ENCODE peak calls at places on chromosomes 13 and 19, in nine cellular contexts. P is suprapubic skin, D is adrenal gland, X is heart left ventricle, V is lower leg skin, Z is NB4, U is esophagus squamous epithelium, K is GM12892, F is IMR-90. S is an unnamed sample.

GRCh38 chr13:46996316-46996715 is 99.5 kb upstream of the HTR2A start:
- DNase-seq in X (no peak), F (no peak), U (no peak), D (no peak), P (no peak), K (no peak), Z (no peak), V (no peak), S (no peak)

GRCh38 chr13:41456768-41457588 is at the start of gene RGCC:
- DNase-seq in K (peak), P (peak), V (peak), U (peak), Z (peak), X (peak), F (peak), D (peak), S (peak)

GRCh38 chr19:34228347-34228746 is 26.0 kb upstream of the GARRE1 start:
- DNase-seq in K (no peak), P (no peak), D (peak), X (no peak), V (no peak), F (peak), Z (no peak), U (no peak), S (no peak)

GRCh38 chr19:39032164-39032918 is at the start of gene FBXO27:
- DNase-seq in X (peak), V (peak), U (no peak), F (no peak), Z (peak), D (no peak), P (peak), K (no peak), S (no peak)

GRCh38 chr13:28505543-28506135 is 10.7 kb upstream of the FLT1 start:
- DNase-seq in F (no peak), X (no peak), U (no peak), P (no peak), K (no peak), D (no peak), Z (peak), V (no peak), S (no peak)

GRCh38 chr13:112510987-112511715 is 76.8 kb downstream of the TUBGCP3 start:
- DNase-seq in P (no peak), D (no peak), V (no peak), K (no peak), X (no peak), U (no peak), Z (no peak), F (no peak), S (no peak)

GRCh38 chr13:40798380-40798779 is 9.0 kb downstream of the SLC25A15 start:
- DNase-seq in K (no peak), D (no peak), X (no peak), Z (peak), F (no peak), V (no peak), U (no peak), P (no peak), S (no peak)

GRCh38 chr13:111422352-111422751 is 101.9 kb downstream of the TEX29 start:
- DNase-seq in X (no peak), P (no peak), F (no peak), U (no peak), Z (no peak), D (no peak), K (no peak), V (no peak), S (no peak)

GRCh38 chr13:76014618-76015315 is 378.6 kb downstream of the LMO7 start:
- DNase-seq in F (peak), X (no peak), K (no peak), U (no peak), D (no peak), P (no peak), Z (no peak), V (no peak), S (no peak)

GRCh38 chr19:46347572-46347883 is 641 bp downstream of the PPP5C start:
- DNase-seq in P (no peak), K (no peak), Z (no peak), D (no peak), F (no peak), X (no peak), V (no peak), U (no peak), S (no peak)

GRCh38 chr13:87035538-87035937 is 635.6 kb upstream of the SLITRK5 start:
- DNase-seq in D (no peak), U (no peak), V (no peak), K (no peak), Z (no peak), F (no peak), X (no peak), P (no peak), S (no peak)

GRCh38 chr19:16323532-16323931 is 1.1 kb upstream of the KLF2 start:
- DNase-seq in V (no peak), F (no peak), X (no peak), U (no peak), D (no peak), Z (no peak), P (no peak), K (no peak), S (no peak)

GRCh38 chr19:40668991-40669614 is 21.3 kb downstream of the NUMBL start:
- DNase-seq in Z (no peak), D (no peak), P (no peak), F (no peak), X (no peak), K (no peak), V (no peak), U (no peak), S (no peak)

GRCh38 chr19:22882797-22883196 is 50.7 kb downstream of the ZNF723 start:
- DNase-seq in X (no peak), K (no peak), Z (peak), P (no peak), U (no peak), D (no peak), V (no peak), F (peak), S (no peak)

GRCh38 chr19:3178973-3179738 is 587 bp downstream of the S1PR4 start:
- DNase-seq in K (no peak), X (no peak), V (no peak), Z (peak), U (no peak), P (no peak), F (no peak), D (no peak), S (no peak)

GRCh38 chr13:77330009-77330471 is 3.1 kb upstream of the MYCBP2 start:
- DNase-seq in Z (peak), D (no peak), U (no peak), K (no peak), V (no peak), P (no peak), X (no peak), F (no peak), S (no peak)

GRCh38 chr19:46970815-46971214 is 48.8 kb upstream of the NPAS1 start:
- DNase-seq in P (no peak), Z (no peak), V (no peak), U (no peak), D (no peak), F (peak), K (no peak), X (peak), S (no peak)

GRCh38 chr19:38544569-38545315 is 73.0 kb downstream of the MAP4K1 start:
- DNase-seq in P (no peak), K (no peak), D (no peak), V (no peak), Z (no peak), X (no peak), U (no peak), F (peak), S (no peak)

GRCh38 chr13:67048084-67048792 is 181.9 kb downstream of the PCDH9 start:
- DNase-seq in K (no peak), Z (no peak), F (peak), X (no peak), D (no peak), V (no peak), U (no peak), P (no peak), S (no peak)

GRCh38 chr19:4579389-4579788 is 19.9 kb upstream of the SEMA6B start:
- DNase-seq in U (no peak), K (no peak), F (no peak), V (no peak), X (no peak), P (no peak), Z (no peak), D (no peak), S (no peak)

GRCh38 chr13:45055902-45056648 is 64.2 kb upstream of the GTF2F2 start:
- DNase-seq in D (no peak), K (no peak), P (no peak), U (no peak), F (peak), V (no peak), Z (no peak), X (no peak), S (peak)

GRCh38 chr13:51412431-51412830 is 40.4 kb downstream of the INTS6 start:
- DNase-seq in F (no peak), D (no peak), X (no peak), U (no peak), P (no peak), V (no peak), Z (no peak), K (no peak), S (no peak)

GRCh38 chr13:39370554-39370953 is 232.4 kb downstream of the LHFPL6 start:
- DNase-seq in P (no peak), Z (no peak), U (no peak), K (no peak), V (no peak), F (peak), D (no peak), X (no peak), S (no peak)

GRCh38 chr13:76939215-76939614 is 9.1 kb upstream of the ACOD1 start:
- DNase-seq in F (peak), V (no peak), K (no peak), P (no peak), X (no peak), U (no peak), Z (no peak), D (no peak), S (no peak)

GRCh38 chr13:74132768-74133656 is 1.2 kb downstream of the KLF12 start:
- DNase-seq in V (peak), D (peak), X (peak), F (peak), K (no peak), Z (no peak), U (peak), P (peak), S (no peak)

GRCh38 chr13:52830946-52831345 is 17.5 kb downstream of the PCDH8 start:
- DNase-seq in P (no peak), K (no peak), X (no peak), D (no peak), V (no peak), Z (no peak), U (no peak), F (peak), S (no peak)

GRCh38 chr13:39385621-39386231 is 217.3 kb downstream of the LHFPL6 start:
- DNase-seq in X (no peak), F (peak), U (no peak), V (no peak), D (no peak), P (no peak), K (no peak), Z (no peak), S (no peak)

GRCh38 chr19:47105874-47106273 is 7.7 kb downstream of the ZC3H4 start:
- DNase-seq in K (no peak), D (no peak), X (no peak), F (no peak), V (no peak), U (no peak), Z (no peak), P (no peak), S (no peak)

GRCh38 chr13:61391426-61391825 is 24.2 kb downstream of the PCDH20 start:
- DNase-seq in Z (no peak), F (no peak), V (no peak), P (no peak), U (no peak), X (no peak), D (no peak), K (no peak), S (no peak)

GRCh38 chr19:17172624-17173345 is 42.4 kb upstream of the USE1 start:
- DNase-seq in P (no peak), D (no peak), K (no peak), X (no peak), Z (no peak), V (no peak), U (no peak), F (no peak), S (no peak)

GRCh38 chr13:34913040-34913439 is 29.0 kb upstream of the NBEA start:
- DNase-seq in Z (peak), X (no peak), K (no peak), U (no peak), P (no peak), D (no peak), V (no peak), F (no peak), S (no peak)

GRCh38 chr13:51821666-51822065 is 17.7 kb upstream of the DHRS12 start:
- DNase-seq in X (no peak), F (no peak), Z (peak), U (no peak), P (no peak), K (no peak), D (no peak), V (no peak), S (no peak)

GRCh38 chr19:6421075-6422014 is 3.3 kb downstream of the KHSRP start:
- DNase-seq in P (no peak), U (no peak), V (no peak), X (no peak), F (no peak), Z (no peak), K (no peak), D (no peak), S (no peak)
- TF ChIP-seq POLR2A in P (no peak), U (no peak), V (no peak), X (no peak), F (no peak), Z (no peak), K (no peak), D (no peak), S (no peak)

DNA sequence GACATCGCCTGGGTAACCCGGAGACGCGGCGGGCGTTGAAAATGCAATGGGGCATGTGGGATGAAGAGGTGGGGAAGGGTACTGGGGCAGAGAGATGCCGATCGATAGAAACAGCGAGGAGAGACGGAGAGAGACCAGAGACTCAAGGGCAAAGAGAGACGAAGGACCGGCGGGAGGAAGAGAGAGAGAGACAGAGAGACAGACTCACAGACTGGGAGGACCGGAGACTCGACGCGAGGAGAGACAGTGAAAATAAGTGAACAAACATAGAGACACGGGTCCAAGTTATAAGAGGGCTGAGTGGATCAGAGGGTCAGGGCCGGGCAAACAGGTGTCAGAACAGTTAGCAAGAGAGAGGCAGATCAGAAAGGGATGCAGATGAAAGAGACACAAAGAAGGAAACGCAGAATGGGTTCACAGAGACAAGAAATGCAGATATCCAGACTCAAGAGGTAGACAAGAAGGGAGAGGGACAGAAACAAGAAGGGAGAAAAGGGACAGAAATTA is 576 bp upstream of the MZF1 start:
- DNase-seq in X (no peak), P (no peak), U (no peak), Z (no peak), K (no peak), V (no peak), F (no peak), D (no peak), S (no peak)
- TF ChIP-seq POLR2A in X (no peak), P (no peak), U (no peak), Z (no peak), K (no peak), V (no peak), F (peak), D (no peak), S (no peak)

DNA sequence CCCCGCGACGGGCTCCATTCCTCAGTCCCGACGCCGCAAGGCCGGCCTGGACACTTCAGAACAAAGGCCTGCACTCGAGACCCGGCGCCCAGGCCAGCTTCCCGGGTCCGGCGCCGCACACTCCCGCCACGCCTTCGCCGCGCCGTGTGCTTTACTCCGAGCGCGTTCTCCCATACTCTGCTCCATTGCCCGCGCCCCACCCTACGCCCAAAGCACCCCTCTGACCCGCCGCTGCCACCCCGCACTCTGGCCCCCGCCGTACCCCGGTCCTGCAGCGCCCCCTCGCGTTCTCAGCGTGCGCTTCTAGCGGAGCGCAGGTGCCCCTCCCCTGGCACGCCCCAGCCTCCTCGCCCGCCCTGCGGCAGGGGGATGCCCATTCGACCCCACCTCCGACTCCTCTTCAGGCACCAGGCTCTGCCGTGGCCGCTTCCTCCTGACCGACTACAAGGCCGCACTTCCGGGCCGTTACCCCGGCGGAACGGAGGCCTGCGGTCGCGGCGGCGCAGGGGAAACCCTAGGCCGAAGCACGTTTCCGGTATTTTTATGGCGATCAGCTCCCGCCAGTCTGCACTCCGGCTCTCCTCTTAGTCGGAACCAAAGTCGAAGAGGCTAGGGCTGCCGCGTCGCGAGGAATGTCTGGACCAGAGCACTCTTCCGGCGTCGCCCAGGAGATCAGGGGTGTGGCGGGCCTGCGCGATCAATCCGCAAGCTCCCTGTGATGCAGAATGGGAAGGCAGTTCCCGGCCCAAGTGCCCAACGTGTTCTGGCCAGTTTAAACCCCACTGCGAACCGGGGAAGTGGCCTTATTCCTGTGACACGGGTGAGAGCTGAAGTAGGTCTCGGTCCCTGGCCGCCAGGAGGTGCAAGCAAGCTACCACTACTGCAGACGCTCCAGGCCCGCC is at the start of gene ZBTB45:
- DNase-seq in X (peak), Z (peak), K (peak), P (peak), D (peak), V (peak), F (peak), U (peak), S (peak)
- TF ChIP-seq POLR2A in X (peak), Z (peak), K (peak), P (peak), D (peak), V (no peak), F (peak), U (no peak), S (peak)

DNA sequence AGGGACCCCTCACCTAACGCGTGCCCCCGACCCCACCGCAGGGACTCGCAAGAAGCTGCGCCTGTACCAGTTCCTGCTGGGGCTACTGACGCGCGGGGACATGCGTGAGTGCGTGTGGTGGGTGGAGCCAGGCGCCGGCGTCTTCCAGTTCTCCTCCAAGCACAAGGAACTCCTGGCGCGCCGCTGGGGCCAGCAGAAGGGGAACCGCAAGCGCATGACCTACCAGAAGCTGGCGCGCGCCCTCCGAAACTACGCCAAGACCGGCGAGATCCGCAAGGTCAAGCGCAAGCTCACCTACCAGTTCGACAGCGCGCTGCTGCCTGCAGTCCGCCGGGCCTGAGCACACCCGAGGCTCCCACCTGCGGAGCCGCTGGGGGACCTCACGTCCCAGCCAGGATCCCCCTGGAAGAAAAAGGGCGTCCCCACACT is 4.7 kb upstream of the MYBPC2 start:
- DNase-seq in K (no peak), P (peak), U (peak), Z (no peak), D (peak), V (peak), F (peak), X (peak), S (peak)
- TF ChIP-seq POLR2A in K (no peak), P (peak), U (no peak), Z (no peak), D (no peak), V (no peak), F (no peak), X (no peak), S (peak)

GRCh38 chr13:50250403-50250802 is 235.2 kb downstream of the KCNRG start:
- DNase-seq in U (no peak), V (no peak), Z (no peak), P (no peak), D (no peak), F (no peak), X (no peak), K (no peak), S (no peak)

GRCh38 chr13:50257646-50258045 is 242.4 kb downstream of the KCNRG start:
- DNase-seq in K (no peak), X (no peak), Z (no peak), D (no peak), V (no peak), F (no peak), P (no peak), U (no peak), S (no peak)

GRCh38 chr13:50261502-50261901 is 246.3 kb downstream of the KCNRG start:
- DNase-seq in F (no peak), V (no peak), P (no peak), K (no peak), U (no peak), D (no peak), Z (no peak), X (no peak), S (no peak)

GRCh38 chr13:50255639-50256038 is 240.4 kb downstream of the KCNRG start:
- DNase-seq in D (no peak), X (no peak), U (no peak), P (no peak), Z (no peak), V (no peak), K (no peak), F (no peak), S (no peak)
- TF ChIP-seq POLR2A in D (no peak), X (no peak), U (no peak), P (no peak), Z (no peak), V (no peak), K (no peak), F (no peak), S (no peak)

GRCh38 chr13:113970810-113971470 is 2.9 kb downstream of the C13orf46 start:
- DNase-seq in X (peak), Z (no peak), K (no peak), P (no peak), U (no peak), F (peak), V (peak), D (peak), S (peak)
- TF ChIP-seq POLR2A in X (no peak), Z (no peak), K (no peak), P (no peak), U (no peak), F (no peak), V (no peak), D (no peak), S (no peak)

GRCh38 chr13:94444826-94445225 is 34.7 kb downstream of the DCT start:
- DNase-seq in V (no peak), F (no peak), P (no peak), Z (no peak), K (no peak), D (no peak), U (no peak), X (no peak), S (no peak)
- TF ChIP-seq POLR2A in V (no peak), F (no peak), P (no peak), Z (no peak), K (no peak), D (no peak), U (no peak), X (no peak), S (no peak)

GRCh38 chr19:42244452-42245220 is 2.2 kb upstream of the GSK3A start:
- DNase-seq in K (peak), Z (peak), X (peak), F (peak), V (peak), U (peak), D (peak), P (peak), S (peak)

GRCh38 chr19:42246869-42247630 is 4.6 kb upstream of the GSK3A start:
- DNase-seq in U (no peak), Z (no peak), D (peak), X (no peak), P (no peak), F (peak), K (no peak), V (no peak), S (no peak)

GRCh38 chr19:42248270-42249148 is 6.1 kb upstream of the GSK3A start:
- DNase-seq in X (no peak), P (no peak), F (no peak), Z (no peak), D (no peak), V (no peak), K (no peak), U (no peak), S (no peak)

GRCh38 chr19:42247631-42248199 is 5.3 kb upstream of the GSK3A start:
- DNase-seq in K (no peak), Z (no peak), U (no peak), X (no peak), V (no peak), F (no peak), P (no peak), D (peak), S (no peak)

GRCh38 chr19:42246143-42246868 is 3.9 kb upstream of the GSK3A start:
- DNase-seq in P (peak), D (peak), X (peak), V (peak), U (no peak), K (no peak), F (peak), Z (no peak), S (peak)
- TF ChIP-seq POLR2A in P (no peak), D (no peak), X (no peak), V (no peak), U (no peak), K (no peak), F (no peak), Z (no peak), S (no peak)